ENCODE peak calls at places on chromosomes 6 and 20, in six cellular contexts. L is A549, Z is breast epithelium, P is HCT116, T is testis, K is heart left ventricle. C is an unnamed sample.

GRCh38 chr6:163180874-163181541 is 233.5 kb upstream of the QKI start:
- DNase-seq in Z (no peak), K (peak), P (peak), T (peak), L (peak), C (no peak)

GRCh38 chr6:136737343-136738177 is 54.7 kb downstream of the MAP3K5 start:
- DNase-seq in P (no peak), K (no peak), Z (no peak), L (no peak), T (no peak), C (peak)

GRCh38 chr6:17179246-17180073 is 77.6 kb downstream of the STMND1 start:
- DNase-seq in P (no peak), Z (no peak), K (no peak), T (no peak), L (no peak), C (no peak)

GRCh38 chr6:39666706-39667489 is 58.3 kb downstream of the KIF6 start:
- DNase-seq in K (no peak), L (no peak), Z (no peak), P (no peak), T (no peak), C (no peak)

GRCh38 chr6:45836438-45836824 is 179.2 kb downstream of the CLIC5 start:
- DNase-seq in P (no peak), K (no peak), Z (no peak), L (no peak), T (no peak), C (no peak)

GRCh38 chr20:34049897-34050695 is 56.4 kb downstream of the RALY start:
- DNase-seq in T (no peak), P (no peak), L (no peak), Z (no peak), K (no peak), C (no peak)

GRCh38 chr6:90216081-90216977 is 80.3 kb downstream of the BACH2 start:
- DNase-seq in T (peak), Z (no peak), L (no peak), K (no peak), P (no peak), C (no peak)

GRCh38 chr20:52655365-52655764 is 316.8 kb upstream of the TSHZ2 start:
- DNase-seq in K (no peak), P (no peak), T (no peak), L (no peak), Z (no peak), C (no peak)

GRCh38 chr6:99349620-99350141 is at the start of gene FAXC:
- DNase-seq in K (peak), P (peak), L (peak), T (peak), Z (no peak), C (peak)
- TF ChIP-seq CTCF in K (no peak), P (peak), L (peak), T (no peak), Z (no peak), C (no peak)

DNA sequence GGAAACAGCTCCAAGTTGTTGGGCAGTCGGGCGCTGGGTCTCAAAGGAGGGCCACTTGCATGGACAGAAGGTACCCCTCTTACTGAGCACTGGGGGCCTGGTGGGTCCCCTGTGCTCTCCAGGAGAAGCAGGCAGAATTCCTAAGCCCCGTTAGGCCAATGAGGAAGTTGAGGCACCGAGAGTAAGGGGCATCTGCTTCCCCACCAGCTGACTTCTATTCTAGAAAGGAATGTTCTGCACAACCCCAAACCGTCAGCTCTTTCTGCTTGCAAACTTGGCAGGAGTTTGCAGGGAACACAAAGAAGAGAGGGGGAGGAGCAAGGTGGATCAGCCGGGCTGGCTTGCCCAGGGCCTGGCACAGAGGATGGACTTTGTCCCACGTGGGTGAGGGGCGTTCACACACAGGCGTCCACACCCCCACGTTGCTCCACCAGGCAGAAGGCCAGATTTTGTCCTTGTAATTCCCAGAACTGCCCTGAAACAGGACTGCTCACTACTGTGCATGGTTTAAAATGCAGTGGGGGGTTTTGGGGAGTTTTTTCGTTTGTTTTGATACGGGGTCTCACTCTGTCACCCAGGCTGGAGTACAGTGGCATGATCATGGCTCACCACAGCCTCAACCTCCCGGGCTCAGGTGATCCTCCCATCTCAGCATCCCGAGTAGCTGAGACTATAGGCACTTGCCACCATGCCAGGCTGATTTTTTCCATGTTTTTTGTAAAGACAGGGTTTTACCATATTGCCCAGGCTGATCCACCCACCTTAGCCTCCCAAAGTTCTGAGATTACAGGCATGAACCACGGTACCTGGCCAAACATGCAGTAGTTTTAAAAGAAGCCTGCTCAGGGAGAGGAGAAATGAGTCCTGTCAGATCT is 93.3 kb downstream of the SNX5 start:
- DNase-seq in K (no peak), T (peak), Z (peak), P (no peak), L (no peak), C (peak)
- TF ChIP-seq POLR2A in K (no peak), T (no peak), Z (no peak), P (no peak), L (no peak), C (no peak)

GRCh38 chr6:170437719-170438401 is 115.2 kb downstream of the PSMB1 start:
- DNase-seq in L (no peak), P (no peak), Z (no peak), T (peak), K (no peak), C (no peak)

GRCh38 chr6:170439366-170440351 is 113.4 kb downstream of the PSMB1 start:
- DNase-seq in P (no peak), K (no peak), L (no peak), T (peak), Z (no peak), C (no peak)

GRCh38 chr6:170440437-170440836 is 112.7 kb downstream of the PSMB1 start:
- DNase-seq in P (no peak), L (no peak), T (peak), K (no peak), Z (no peak), C (no peak)

GRCh38 chr6:170438402-170438753 is 114.7 kb downstream of the PSMB1 start:
- DNase-seq in T (peak), P (peak), Z (no peak), K (peak), L (peak), C (peak)

DNA sequence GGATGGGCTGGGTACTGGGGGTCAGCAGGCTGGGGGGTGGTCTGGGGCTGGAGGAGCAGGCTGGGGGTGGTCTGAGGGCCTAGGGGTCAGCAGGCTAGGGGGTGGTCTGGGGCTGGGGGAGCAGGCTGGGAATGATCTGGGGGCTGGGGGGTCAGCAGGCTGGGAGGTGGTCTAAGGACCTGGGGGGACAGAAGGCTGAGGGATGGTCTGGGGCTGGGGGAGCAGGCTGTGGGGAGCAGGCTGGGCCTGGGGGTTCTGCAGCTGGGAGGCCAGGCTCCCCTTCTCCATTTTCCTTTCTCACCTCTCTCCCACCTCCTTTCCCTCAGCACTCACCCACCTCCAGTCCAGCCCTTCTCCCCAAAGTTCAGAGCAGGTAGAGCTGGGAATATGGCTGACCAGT is 114.2 kb downstream of the PSMB1 start:
- DNase-seq in T (no peak), K (no peak), Z (no peak), P (no peak), L (no peak), C (no peak)
- TF ChIP-seq CTCF in T (no peak), K (no peak), Z (no peak), P (no peak), L (no peak), C (no peak)

GRCh38 chr20:43463864-43464785 is 6.4 kb downstream of the SRSF6 start:
- DNase-seq in T (no peak), L (no peak), Z (no peak), K (no peak), P (no peak), C (no peak)
- TF ChIP-seq POLR2A in T (no peak), L (no peak), Z (no peak), K (no peak), P (no peak), C (no peak)

DNA sequence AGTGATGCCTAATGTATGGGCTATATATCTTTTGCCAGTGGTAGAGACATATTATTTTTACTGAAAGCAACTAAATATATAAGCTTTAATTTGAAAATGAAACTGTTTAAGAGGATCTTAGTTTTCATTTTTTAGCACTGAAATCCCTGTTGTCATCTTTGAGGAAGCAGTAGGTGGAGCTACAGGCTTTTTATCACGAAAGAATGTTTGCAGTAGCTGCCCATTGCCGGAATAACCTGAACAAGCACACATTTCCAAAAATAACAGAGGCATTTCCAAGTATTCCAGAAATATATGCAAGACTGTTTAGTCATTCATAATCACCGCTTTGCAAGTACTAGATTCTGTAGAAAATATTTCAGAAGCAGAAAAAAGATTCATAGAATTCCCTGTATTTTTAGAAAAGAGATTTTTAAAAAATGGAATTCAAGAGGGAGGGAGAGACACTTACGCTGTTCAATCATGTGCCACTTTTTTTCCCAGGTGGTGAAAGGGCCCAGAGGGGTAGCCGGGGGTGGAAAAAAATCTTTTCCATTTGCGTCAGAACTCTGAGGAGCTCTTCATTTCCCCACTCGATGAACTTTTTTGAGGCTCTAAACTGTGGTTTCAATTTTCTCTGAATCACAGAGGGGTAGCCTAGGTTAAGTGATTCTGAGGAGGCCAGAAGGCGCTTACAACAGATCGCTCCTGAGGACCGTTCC is 142.5 kb upstream of the FERMT1 start:
- DNase-seq in P (peak), K (no peak), T (no peak), Z (no peak), L (peak), C (no peak)
- TF ChIP-seq CTCF in P (peak), K (peak), T (no peak), Z (no peak), L (peak), C (no peak)

DNA sequence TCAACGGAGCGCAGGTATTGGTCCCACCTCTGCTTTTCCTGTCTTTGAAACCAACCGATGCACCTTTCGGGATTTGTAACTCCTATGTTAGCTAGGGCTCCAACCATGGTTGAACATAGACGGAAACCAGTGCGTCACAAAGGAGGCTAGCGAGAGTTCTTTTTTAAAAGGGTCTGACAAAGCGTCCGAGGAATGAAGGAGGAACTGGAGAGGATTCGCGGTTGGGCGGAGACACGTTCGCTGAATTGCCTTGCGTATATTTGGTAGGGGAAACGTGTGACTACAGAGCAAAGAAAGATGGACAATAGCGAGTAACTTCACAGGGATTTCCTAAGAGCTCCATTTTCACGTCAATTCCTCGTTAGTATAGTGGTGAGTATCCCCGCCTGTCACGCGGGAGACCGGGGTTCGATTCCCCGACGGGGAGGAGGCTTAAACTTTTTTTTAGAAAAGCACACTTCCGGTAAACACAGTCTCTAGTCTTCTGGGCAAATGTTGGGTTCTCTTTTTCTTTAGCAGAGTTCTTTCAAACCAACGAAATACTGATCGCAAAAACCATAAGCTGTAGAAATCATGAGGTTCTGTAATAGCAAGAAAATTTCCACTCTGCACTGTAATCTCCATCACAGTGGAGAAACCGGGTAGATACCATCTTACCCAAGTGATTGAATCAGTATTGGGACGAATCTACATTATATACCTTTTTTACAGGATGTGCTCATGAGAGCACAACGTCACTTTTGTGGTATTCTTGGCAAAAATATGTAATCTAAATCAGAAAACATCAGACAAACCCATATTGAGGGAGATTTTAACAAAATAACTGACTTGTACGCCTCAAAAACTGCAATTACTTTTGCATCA is 6.6 kb upstream of the ZNF184 start:
- DNase-seq in K (peak), L (peak), Z (peak), T (peak), P (peak), C (peak)
- TF ChIP-seq POLR2A in K (peak), L (no peak), Z (no peak), T (no peak), P (no peak), C (peak)

GRCh38 chr6:130293800-130294199 is 71.0 kb upstream of the SAMD3 start:
- DNase-seq in Z (no peak), P (peak), T (peak), K (no peak), L (peak), C (no peak)
- TF ChIP-seq CTCF in Z (no peak), P (peak), T (no peak), K (no peak), L (peak), C (no peak)

GRCh38 chr6:89082439-89082838 is 1.9 kb downstream of the PNRC1 start:
- DNase-seq in P (no peak), K (no peak), Z (no peak), L (no peak), T (no peak), C (no peak)
- TF ChIP-seq POLR2A in P (no peak), K (no peak), Z (no peak), L (no peak), T (no peak), C (no peak)

DNA sequence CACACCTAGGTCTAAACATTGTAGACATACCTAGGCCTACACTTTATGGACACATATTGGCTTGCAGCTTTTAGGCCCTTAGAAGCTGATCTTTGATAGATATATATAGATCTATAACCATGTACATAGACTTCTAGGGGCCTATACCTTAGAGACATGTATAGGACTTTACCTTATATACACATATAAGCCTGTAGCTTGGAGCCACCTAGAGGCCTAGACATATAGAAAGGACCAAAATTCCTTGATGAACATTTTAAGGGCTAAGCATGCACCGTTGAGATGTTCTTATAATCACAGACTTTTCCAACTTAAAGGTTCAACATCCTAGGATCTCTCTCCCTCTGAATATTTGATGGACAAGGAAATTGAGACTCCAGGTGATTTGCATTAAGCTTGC is 371.7 kb upstream of the SASH1 start:
- DNase-seq in K (no peak), T (no peak), Z (no peak), L (no peak), P (no peak), C (no peak)
- TF ChIP-seq CTCF in K (no peak), T (no peak), Z (no peak), L (no peak), P (peak), C (no peak)